ENCODE peak calls at places on chromosomes 5 and 9, in eight cellular contexts. G is astrocyte, H is thoracic aorta, Y is WERI-Rb-1, E is fibroblast of lung, X is heart left ventricle, R is IMR-90, B is right atrium auricular region. N is an unnamed sample.

GRCh38 chr9:107492381-107492780 is 2.8 kb upstream of the KLF4 start:
- DNase-seq in E (peak; percentile 51), G (no peak), R (no peak), Y (no peak), H (no peak), B (no peak), X (no peak), N (no peak)

GRCh38 chr9:116208417-116209232 is 55.0 kb downstream of the PAPPA start:
- DNase-seq in R (peak; percentile 76), E (peak; percentile 64), G (no peak), H (no peak), X (no peak), B (no peak), Y (peak; percentile 51), N (no peak)

GRCh38 chr9:129506892-129507291 is 114.0 kb downstream of the C9orf50 start:
- DNase-seq in Y (no peak), X (no peak), B (no peak), R (peak; percentile 48), G (no peak), E (peak; percentile 66), H (no peak), N (no peak)

GRCh38 chr5:33180900-33181299 is 259.9 kb upstream of the TARS1 start:
- DNase-seq in B (no peak), G (peak; percentile 35), X (no peak), Y (no peak), E (peak; percentile 75), H (no peak), R (peak; percentile 70), N (no peak)

GRCh38 chr5:132136906-132137305 is 63.3 kb downstream of the CSF2 start:
- DNase-seq in H (no peak), Y (no peak), B (no peak), G (peak; percentile 92), X (no peak), E (peak; percentile 96), R (peak; percentile 88), N (no peak)

GRCh38 chr9:84062538-84062937 is 81.9 kb downstream of the RMI1 start:
- DNase-seq in E (no peak), B (no peak), Y (no peak), R (no peak), X (peak; percentile 56), H (no peak), G (no peak), N (no peak)

GRCh38 chr5:104998572-104998971 is 1436.0 kb upstream of the NUDT12 start:
- DNase-seq in R (no peak), Y (no peak), G (no peak), E (no peak), X (no peak), H (no peak), B (no peak), N (no peak)

GRCh38 chr5:56123531-56124243 is 109.4 kb downstream of the ANKRD55 start:
- DNase-seq in E (peak; percentile 99), R (peak; percentile 100), H (no peak), X (peak; percentile 41), Y (peak; percentile 50), G (peak; percentile 100), B (peak; percentile 75), N (no peak)

GRCh38 chr5:141356950-141357349 is 2.1 kb downstream of the PCDHGA4 start:
- DNase-seq in R (no peak), E (no peak), Y (no peak), H (no peak), B (no peak), X (no peak), G (no peak), N (no peak)

GRCh38 chr5:141363952-141364660 is at the start of gene PCDHGA5:
- DNase-seq in G (peak; percentile 4), E (peak; percentile 27), H (no peak), B (no peak), X (no peak), Y (no peak), R (peak; percentile 40), N (no peak)

GRCh38 chr5:141359790-141360426 is at the start of gene PCDHGB2:
- DNase-seq in H (no peak), E (peak; percentile 65), R (peak; percentile 64), X (no peak), Y (no peak), B (no peak), G (peak; percentile 26), N (no peak)

GRCh38 chr5:141362719-141363118 is 1.2 kb upstream of the PCDHGA5 start:
- DNase-seq in H (no peak), X (no peak), R (no peak), E (no peak), Y (no peak), B (no peak), G (no peak), N (no peak)

GRCh38 chr5:141360685-141361084 is 891 bp downstream of the PCDHGB2 start:
- DNase-seq in X (no peak), G (no peak), H (no peak), Y (no peak), R (no peak), B (no peak), E (no peak), N (no peak)
- H3K4me3 ChIP-seq in X (peak overlapping the region; percentile 38), G (no peak overlapping the region), H (peak overlapping the region; percentile 60), Y (no peak overlapping the region), R (no peak overlapping the region), B (no peak overlapping the region), E (no peak overlapping the region), N (no peak overlapping the region)

DNA sequence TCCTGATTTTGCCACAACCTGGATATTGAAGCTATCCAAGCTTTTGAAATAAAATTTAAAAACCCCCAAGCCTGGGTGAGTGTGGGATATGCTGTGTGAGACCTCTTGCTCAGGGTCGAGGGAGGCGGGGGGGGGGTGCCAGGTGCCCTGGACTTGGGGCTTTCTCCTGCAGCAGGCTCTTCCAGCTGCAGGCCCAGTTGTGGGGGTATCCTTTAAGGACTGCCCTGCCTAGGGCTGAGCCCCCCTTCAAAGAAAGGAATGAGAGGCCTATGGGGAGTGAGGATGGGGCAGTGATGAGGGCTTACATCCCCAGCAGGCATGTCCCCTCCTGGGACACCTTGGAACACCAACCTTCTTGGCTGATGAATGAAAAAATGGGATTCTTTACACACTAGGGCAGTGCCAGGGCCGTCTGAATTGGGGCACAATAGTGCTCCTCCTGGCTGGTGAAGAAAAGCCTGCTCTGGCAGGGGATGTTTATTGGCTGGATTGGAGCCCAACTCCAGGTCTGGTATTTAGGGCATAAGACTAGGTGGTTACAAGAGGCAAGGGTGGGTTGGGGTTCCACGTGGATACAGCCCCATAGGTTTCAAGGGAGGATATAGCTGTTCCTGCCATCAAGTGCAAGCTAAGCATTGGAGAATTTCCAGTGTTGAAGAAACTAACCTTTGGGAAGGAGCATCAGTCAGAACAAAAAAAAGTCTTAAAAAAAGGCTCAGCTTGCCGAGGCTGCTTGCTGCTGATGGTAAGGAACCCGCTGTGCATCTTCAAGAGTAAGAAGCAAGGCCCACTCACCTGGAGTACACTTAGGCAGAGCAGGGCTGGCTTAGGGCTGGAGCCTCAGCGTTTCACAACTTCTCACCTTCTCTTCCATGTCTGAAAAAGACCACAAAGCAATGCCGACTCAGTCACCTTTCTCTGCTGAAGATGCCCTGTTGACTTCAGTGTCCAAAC is 7.0 kb downstream of the HNRNPAB start:
- DNase-seq in B (no peak), E (no peak), R (no peak), Y (no peak), X (no peak), G (no peak), H (no peak), N (no peak)
- H3K36me3 ChIP-seq in B (peaks cover 100% of the 10 kb centered on the region), E (peaks cover 58% of the 10 kb centered on the region), R (peaks cover 87% of the 10 kb centered on the region), Y (peaks cover 93% of the 10 kb centered on the region), X (peaks cover 100% of the 10 kb centered on the region), G (peaks cover 91% of the 10 kb centered on the region), H (peaks cover 73% of the 10 kb centered on the region), N (peaks cover 95% of the 10 kb centered on the region)

GRCh38 chr5:13248236-13248635 is 696.3 kb downstream of the DNAH5 start:
- DNase-seq in Y (no peak), R (no peak), E (no peak), G (peak; percentile 46), H (no peak), B (no peak), X (no peak), N (no peak)

GRCh38 chr5:13244151-13244550 is 700.3 kb downstream of the DNAH5 start:
- DNase-seq in R (no peak), B (no peak), H (no peak), X (no peak), E (no peak), Y (no peak), G (no peak), N (no peak)

GRCh38 chr5:13249854-13250253 is 694.6 kb downstream of the DNAH5 start:
- DNase-seq in G (peak; percentile 71), X (no peak), E (no peak), Y (no peak), R (no peak), B (no peak), H (no peak), N (no peak)

GRCh38 chr5:13250450-13251291 is 693.8 kb downstream of the DNAH5 start:
- DNase-seq in H (no peak), B (no peak), X (no peak), Y (no peak), R (peak; percentile 6), E (no peak), G (no peak), N (no peak)

DNA sequence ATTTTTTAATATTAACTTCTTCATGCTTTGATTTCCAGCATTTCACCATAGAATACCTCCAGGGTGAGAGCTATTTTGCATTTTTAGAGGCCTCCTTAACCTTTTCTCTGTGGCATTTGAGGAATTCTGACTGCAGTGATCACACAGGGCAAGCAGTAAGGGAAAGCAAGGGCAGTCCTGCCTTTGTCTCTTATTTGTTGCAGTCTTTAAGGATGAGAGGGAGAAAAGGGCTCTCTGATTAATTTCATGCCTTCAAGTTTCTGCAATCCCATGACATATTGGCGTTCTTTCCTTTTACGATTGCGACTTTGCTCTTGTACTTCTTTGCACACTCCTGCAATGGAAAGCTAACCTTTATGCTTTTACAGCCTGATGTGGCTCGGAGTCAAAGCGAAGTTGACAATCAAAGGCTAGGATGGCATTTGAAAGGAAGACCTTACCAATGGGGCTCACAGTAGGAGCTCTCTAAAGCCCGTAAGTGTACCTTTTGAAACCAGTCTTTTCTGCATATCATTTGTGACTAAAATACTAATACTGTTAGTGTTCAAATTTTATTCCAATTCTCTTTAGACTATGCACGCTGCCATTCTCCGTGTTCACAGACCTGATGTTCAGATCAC is 698.4 kb downstream of the DNAH5 start:
- DNase-seq in Y (no peak), H (no peak), B (no peak), X (no peak), G (no peak), E (no peak), R (no peak), N (no peak)
- H3K4me3 ChIP-seq in Y (no peak overlapping the region), H (no peak overlapping the region), B (no peak overlapping the region), X (no peak overlapping the region), G (no peak overlapping the region), E (no peak overlapping the region), R (no peak overlapping the region), N (no peak overlapping the region)

GRCh38 chr9:136825295-136826187 is 16.7 kb upstream of the AJM1 start:
- DNase-seq in R (no peak), E (no peak), H (no peak), Y (no peak), B (no peak), X (no peak), G (no peak), N (no peak)

GRCh38 chr9:136826188-136826541 is 16.1 kb upstream of the AJM1 start:
- DNase-seq in G (no peak), R (no peak), H (no peak), Y (no peak), B (no peak), E (no peak), X (no peak), N (peak; percentile 12)

GRCh38 chr9:136823136-136824046 is 15.6 kb downstream of the RABL6 start:
- DNase-seq in Y (no peak), G (no peak), R (no peak), H (no peak), E (no peak), B (no peak), X (no peak), N (no peak)

GRCh38 chr9:136826703-136827582 is 15.3 kb upstream of the AJM1 start:
- DNase-seq in H (no peak), Y (no peak), X (no peak), G (no peak), R (no peak), B (no peak), E (no peak), N (no peak)

DNA sequence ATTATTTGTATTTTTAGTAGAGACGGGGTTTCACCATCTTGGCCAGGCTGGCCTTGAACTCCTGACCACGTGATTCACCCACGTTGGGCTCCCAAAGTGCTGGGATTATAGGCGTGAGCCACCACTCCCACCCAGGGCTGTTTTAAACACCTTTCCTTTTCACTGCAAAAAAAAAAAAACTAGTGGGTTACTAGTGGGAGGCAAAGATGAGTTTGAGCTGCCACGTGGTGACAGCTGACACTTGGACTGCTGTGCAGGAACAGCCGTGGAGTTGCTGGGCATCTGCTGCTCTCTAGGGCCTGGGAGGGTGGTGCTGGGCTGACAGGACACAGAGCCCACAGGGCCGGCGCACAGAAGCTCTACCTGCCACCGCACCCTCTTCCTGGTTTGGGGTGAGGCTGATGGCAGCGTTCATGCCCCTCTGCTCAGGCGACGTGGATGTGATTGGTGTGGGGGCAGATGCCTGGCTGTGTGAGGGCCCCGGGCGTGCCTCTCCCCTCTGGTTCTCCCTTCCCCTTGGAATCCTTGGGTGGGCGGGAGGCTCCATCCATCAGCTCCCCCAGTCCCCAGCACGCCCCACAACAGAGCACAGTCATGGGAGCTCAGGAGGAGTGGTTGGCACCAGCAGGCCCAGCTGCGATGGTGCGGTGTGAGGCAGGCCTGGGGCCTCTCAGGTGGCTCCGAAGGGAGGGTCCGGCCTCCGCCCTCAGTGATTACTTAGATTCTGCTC is 16.9 kb downstream of the RABL6 start:
- DNase-seq in G (no peak), H (no peak), X (no peak), R (no peak), E (no peak), Y (no peak), B (no peak), N (no peak)
- H3K36me3 ChIP-seq in G (peaks cover 4% of the 10 kb centered on the region), H (peaks cover 40% of the 10 kb centered on the region), X (peaks cover 51% of the 10 kb centered on the region), R (peaks cover 42% of the 10 kb centered on the region), E (peaks cover 26% of the 10 kb centered on the region), Y (peaks cover 66% of the 10 kb centered on the region), B (peaks cover 46% of the 10 kb centered on the region), N (peaks cover 7% of the 10 kb centered on the region)

N was measured in CD4-positive, alpha-beta memory T cell.